ENCODE peak calls at places on chromosomes 7 and 10, in nine cellular contexts. Y is HT1080; F is coronary artery; H is lower leg skin; K is H7; R is BJ; V is colonic mucosa; X is hypothalamus; L is stimulated activated CD8-positive, alpha-beta memory T cell treated with anti-CD3 and anti-CD28 coated beads, Interleukin-2, amount 100 ng/mL, for 48 hours. P is an unnamed sample.

GRCh38 chr7:158646766-158647474 is 57.7 kb downstream of the NCAPG2 start:
- DNase-seq in Y (no peak), F (no peak), H (no peak), K (peak; percentile 67), R (no peak), V (no peak), X (no peak), L (no peak), P (no peak)

GRCh38 chr10:76403876-76404275 is 972.5 kb downstream of the LRMDA start:
- DNase-seq in Y (no peak), F (no peak), H (no peak), K (no peak), R (no peak), V (no peak), X (no peak), L (no peak), P (no peak)

GRCh38 chr10:14325325-14325955 is 5.3 kb downstream of the FRMD4A start:
- DNase-seq in Y (peak; percentile 20), F (no peak), H (no peak), K (peak; percentile 39), R (no peak), V (peak; percentile 50), X (no peak), L (peak; percentile 48), P (peak; percentile 25)

GRCh38 chr7:37352974-37353948 is 95.4 kb downstream of the ELMO1 start:
- DNase-seq in Y (peak; percentile 39), F (no peak), H (no peak), K (peak; percentile 58), R (no peak), V (peak; percentile 29), X (no peak), L (peak; percentile 42), P (peak; percentile 73)

GRCh38 chr10:91164520-91165065 is 55.9 kb upstream of the PCGF5 start:
- DNase-seq in Y (no peak), F (no peak), H (no peak), K (no peak), R (no peak), V (no peak), X (no peak), L (no peak), P (no peak)

GRCh38 chr7:80324032-80324431 is 187.8 kb downstream of the GNAT3 start:
- DNase-seq in Y (peak; percentile 83), F (no peak), H (no peak), K (no peak), R (no peak), V (no peak), X (no peak), L (no peak), P (peak; percentile 91)

GRCh38 chr10:60963441-60964256 is 19.7 kb upstream of the RHOBTB1 start:
- DNase-seq in Y (peak; percentile 63), F (no peak), H (no peak), K (no peak), R (no peak), V (no peak), X (no peak), L (no peak), P (peak; percentile 72)

GRCh38 chr7:17787257-17787656 is 153.0 kb downstream of the SNX13 start:
- DNase-seq in Y (no peak), F (no peak), H (no peak), K (no peak), R (no peak), V (no peak), X (no peak), L (no peak), P (no peak)

GRCh38 chr7:147483634-147484292 is 1106.8 kb upstream of the C7orf33 start:
- DNase-seq in Y (peak; percentile 57), F (no peak), H (no peak), K (no peak), R (no peak), V (no peak), X (no peak), L (no peak), P (peak; percentile 27)

GRCh38 chr7:8724080-8724718 is 290.8 kb downstream of the NXPH1 start:
- DNase-seq in Y (peak; percentile 25), F (no peak), H (no peak), K (peak; percentile 78), R (no peak), V (peak; percentile 42), X (no peak), L (peak; percentile 5), P (peak; percentile 44)